ENCODE peak calls at places on chromosomes 1 and 21, in eight cellular contexts. One of them, this sample, is unnamed.

GRCh38 chr1:78070758-78071157 is 25.0 kb downstream of the GIPC2 start:
- DNase-seq in uterus: no peak
- DNase-seq in IMR-90: peak; percentile 94
- DNase-seq in ovary: no peak
- DNase-seq in esophagus squamous epithelium: no peak
- DNase-seq in heart left ventricle: no peak
- DNase-seq in stomach: no peak
- DNase-seq in body of pancreas: no peak
- DNase-seq in this sample: no peak

GRCh38 chr21:29305561-29305960 is 6.8 kb downstream of the BACH1 start:
- DNase-seq in body of pancreas: no peak
- DNase-seq in ovary: no peak
- DNase-seq in esophagus squamous epithelium: no peak
- DNase-seq in stomach: no peak
- DNase-seq in heart left ventricle: no peak
- DNase-seq in uterus: no peak
- DNase-seq in IMR-90: no peak
- DNase-seq in this sample: no peak

GRCh38 chr1:229886636-229887035 is 180.4 kb upstream of the GALNT2 start:
- DNase-seq in body of pancreas: no peak
- DNase-seq in esophagus squamous epithelium: no peak
- DNase-seq in IMR-90: no peak
- DNase-seq in heart left ventricle: no peak
- DNase-seq in uterus: no peak
- DNase-seq in ovary: no peak
- DNase-seq in stomach: no peak
- DNase-seq in this sample: no peak

GRCh38 chr1:205191127-205191577 is 20.4 kb downstream of the DSTYK start:
- DNase-seq in body of pancreas: peak; percentile 51
- DNase-seq in IMR-90: peak; percentile 34
- DNase-seq in uterus: no peak
- DNase-seq in ovary: no peak
- DNase-seq in heart left ventricle: no peak
- DNase-seq in stomach: no peak
- DNase-seq in esophagus squamous epithelium: no peak
- DNase-seq in this sample: no peak

GRCh38 chr1:153888518-153888917 is 34.3 kb downstream of the GATAD2B start:
- DNase-seq in IMR-90: peak; percentile 16
- DNase-seq in uterus: no peak
- DNase-seq in stomach: no peak
- DNase-seq in esophagus squamous epithelium: no peak
- DNase-seq in heart left ventricle: no peak
- DNase-seq in ovary: no peak
- DNase-seq in body of pancreas: no peak
- DNase-seq in this sample: no peak

GRCh38 chr21:29187939-29188338 is 57.5 kb downstream of the MAP3K7CL start:
- DNase-seq in stomach: no peak
- DNase-seq in body of pancreas: peak; percentile 47
- DNase-seq in esophagus squamous epithelium: no peak
- DNase-seq in ovary: peak; percentile 40
- DNase-seq in IMR-90: peak; percentile 96
- DNase-seq in heart left ventricle: no peak
- DNase-seq in uterus: peak; percentile 49
- DNase-seq in this sample: peak; percentile 69

GRCh38 chr1:960371-961131 is at the start of gene KLHL17:
- DNase-seq in esophagus squamous epithelium: no peak
- DNase-seq in stomach: peak; percentile 80
- DNase-seq in heart left ventricle: peak; percentile 89
- DNase-seq in body of pancreas: peak; percentile 71
- DNase-seq in IMR-90: peak; percentile 45
- DNase-seq in ovary: peak; percentile 57
- DNase-seq in uterus: peak; percentile 70
- DNase-seq in this sample: peak; percentile 46

GRCh38 chr1:209318302-209319056 is 265.0 kb upstream of the CAMK1G start:
- DNase-seq in heart left ventricle: no peak
- DNase-seq in esophagus squamous epithelium: no peak
- DNase-seq in uterus: no peak
- DNase-seq in stomach: no peak
- DNase-seq in IMR-90: peak; percentile 35
- DNase-seq in ovary: no peak
- DNase-seq in body of pancreas: no peak
- DNase-seq in this sample: no peak

GRCh38 chr1:206898089-206898908 is 1.1 kb downstream of the IL24 start:
- DNase-seq in stomach: no peak
- DNase-seq in body of pancreas: no peak
- DNase-seq in ovary: no peak
- DNase-seq in heart left ventricle: no peak
- DNase-seq in esophagus squamous epithelium: no peak
- DNase-seq in IMR-90: peak; percentile 71
- DNase-seq in uterus: no peak
- DNase-seq in this sample: peak; percentile 42

GRCh38 chr1:11245904-11246726 is 16.2 kb downstream of the MTOR start:
- DNase-seq in ovary: no peak
- DNase-seq in stomach: no peak
- DNase-seq in uterus: no peak
- DNase-seq in esophagus squamous epithelium: no peak
- DNase-seq in heart left ventricle: no peak
- DNase-seq in body of pancreas: no peak
- DNase-seq in IMR-90: no peak
- DNase-seq in this sample: no peak

GRCh38 chr1:19169642-19170041 is 40.4 kb downstream of the UBR4 start:
- DNase-seq in stomach: no peak
- DNase-seq in esophagus squamous epithelium: no peak
- DNase-seq in uterus: no peak
- DNase-seq in ovary: no peak
- DNase-seq in heart left ventricle: no peak
- DNase-seq in body of pancreas: no peak
- DNase-seq in IMR-90: peak; percentile 80
- DNase-seq in this sample: no peak

GRCh38 chr1:204506091-204506968 is 9.9 kb upstream of the MDM4 start:
- DNase-seq in body of pancreas: peak; percentile 80
- DNase-seq in uterus: peak; percentile 66
- DNase-seq in stomach: peak; percentile 70
- DNase-seq in esophagus squamous epithelium: no peak
- DNase-seq in ovary: peak; percentile 76
- DNase-seq in heart left ventricle: peak; percentile 69
- DNase-seq in IMR-90: peak; percentile 95
- DNase-seq in this sample: peak; percentile 91

GRCh38 chr1:203295796-203296195 is 9.5 kb upstream of the BTG2 start:
- DNase-seq in esophagus squamous epithelium: no peak
- DNase-seq in heart left ventricle: no peak
- DNase-seq in body of pancreas: no peak
- DNase-seq in ovary: no peak
- DNase-seq in uterus: no peak
- DNase-seq in stomach: no peak
- DNase-seq in IMR-90: no peak
- DNase-seq in this sample: no peak

GRCh38 chr1:159933347-159933746 is 8.0 kb upstream of the TAGLN2 start:
- DNase-seq in esophagus squamous epithelium: no peak
- DNase-seq in heart left ventricle: no peak
- DNase-seq in ovary: no peak
- DNase-seq in IMR-90: no peak
- DNase-seq in uterus: no peak
- DNase-seq in body of pancreas: no peak
- DNase-seq in stomach: no peak
- DNase-seq in this sample: no peak

GRCh38 chr1:71650126-71650525 is 569.3 kb upstream of the ZRANB2 start:
- DNase-seq in body of pancreas: no peak
- DNase-seq in heart left ventricle: no peak
- DNase-seq in ovary: no peak
- DNase-seq in IMR-90: peak; percentile 48
- DNase-seq in uterus: no peak
- DNase-seq in esophagus squamous epithelium: no peak
- DNase-seq in stomach: no peak
- DNase-seq in this sample: no peak

GRCh38 chr1:16117369-16117768 is 38.5 kb downstream of the EPHA2 start:
- DNase-seq in esophagus squamous epithelium: no peak
- DNase-seq in IMR-90: no peak
- DNase-seq in uterus: no peak
- DNase-seq in stomach: no peak
- DNase-seq in ovary: no peak
- DNase-seq in body of pancreas: no peak
- DNase-seq in heart left ventricle: no peak
- DNase-seq in this sample: no peak

GRCh38 chr1:116711061-116711582 is 43.1 kb upstream of the CD2 start:
- DNase-seq in heart left ventricle: no peak
- DNase-seq in esophagus squamous epithelium: no peak
- DNase-seq in ovary: no peak
- DNase-seq in stomach: no peak
- DNase-seq in uterus: no peak
- DNase-seq in body of pancreas: no peak
- DNase-seq in IMR-90: no peak
- DNase-seq in this sample: no peak

GRCh38 chr1:176816232-176816631 is 348.3 kb downstream of the ASTN1 start:
- DNase-seq in ovary: no peak
- DNase-seq in body of pancreas: no peak
- DNase-seq in heart left ventricle: no peak
- DNase-seq in uterus: no peak
- DNase-seq in IMR-90: no peak
- DNase-seq in stomach: no peak
- DNase-seq in esophagus squamous epithelium: no peak
- DNase-seq in this sample: no peak

GRCh38 chr1:10640079-10640578 is 156.3 kb downstream of the CASZ1 start:
- DNase-seq in IMR-90: no peak
- DNase-seq in stomach: peak; percentile 55
- DNase-seq in ovary: peak; percentile 32
- DNase-seq in body of pancreas: no peak
- DNase-seq in esophagus squamous epithelium: no peak
- DNase-seq in heart left ventricle: no peak
- DNase-seq in uterus: no peak
- DNase-seq in this sample: no peak

GRCh38 chr1:8166436-8166835 is 140.3 kb upstream of the ERRFI1 start:
- DNase-seq in stomach: no peak
- DNase-seq in esophagus squamous epithelium: no peak
- DNase-seq in uterus: no peak
- DNase-seq in IMR-90: no peak
- DNase-seq in ovary: no peak
- DNase-seq in heart left ventricle: no peak
- DNase-seq in body of pancreas: no peak
- DNase-seq in this sample: no peak

GRCh38 chr1:230109871-230110667 is 43.0 kb downstream of the GALNT2 start:
- DNase-seq in heart left ventricle: no peak
- DNase-seq in IMR-90: peak; percentile 43
- DNase-seq in uterus: no peak
- DNase-seq in stomach: peak; percentile 48
- DNase-seq in esophagus squamous epithelium: no peak
- DNase-seq in body of pancreas: no peak
- DNase-seq in ovary: no peak
- DNase-seq in this sample: no peak

GRCh38 chr1:168623003-168623828 is 46.8 kb downstream of the XCL1 start:
- DNase-seq in ovary: no peak
- DNase-seq in stomach: no peak
- DNase-seq in uterus: no peak
- DNase-seq in esophagus squamous epithelium: no peak
- DNase-seq in body of pancreas: no peak
- DNase-seq in IMR-90: peak; percentile 30
- DNase-seq in heart left ventricle: no peak
- DNase-seq in this sample: no peak

GRCh38 chr1:224358288-224358687 is 1.6 kb downstream of the CNIH4 start:
- DNase-seq in stomach: no peak
- DNase-seq in body of pancreas: no peak
- DNase-seq in heart left ventricle: no peak
- DNase-seq in uterus: no peak
- DNase-seq in ovary: no peak
- DNase-seq in esophagus squamous epithelium: no peak
- DNase-seq in IMR-90: no peak
- DNase-seq in this sample: no peak

GRCh38 chr1:86705633-86705985 is 1.2 kb downstream of the SH3GLB1 start:
- DNase-seq in body of pancreas: peak; percentile 20
- DNase-seq in uterus: no peak
- DNase-seq in stomach: no peak
- DNase-seq in ovary: no peak
- DNase-seq in IMR-90: no peak
- DNase-seq in heart left ventricle: no peak
- DNase-seq in esophagus squamous epithelium: no peak
- DNase-seq in this sample: peak; percentile 31

GRCh38 chr1:89627596-89627962 is 5.3 kb upstream of the LRRC8C start:
- DNase-seq in ovary: no peak
- DNase-seq in heart left ventricle: no peak
- DNase-seq in body of pancreas: no peak
- DNase-seq in IMR-90: no peak
- DNase-seq in stomach: no peak
- DNase-seq in uterus: no peak
- DNase-seq in esophagus squamous epithelium: no peak
- DNase-seq in this sample: no peak

GRCh38 chr1:15139654-15140350 is 13.7 kb upstream of the TMEM51 start:
- DNase-seq in stomach: peak; percentile 78
- DNase-seq in body of pancreas: peak; percentile 75
- DNase-seq in uterus: no peak
- DNase-seq in ovary: no peak
- DNase-seq in IMR-90: peak; percentile 6
- DNase-seq in heart left ventricle: no peak
- DNase-seq in esophagus squamous epithelium: no peak
- DNase-seq in this sample: no peak

GRCh38 chr1:178341218-178341956 is 155.4 kb downstream of the CLEC20A start:
- DNase-seq in ovary: no peak
- DNase-seq in esophagus squamous epithelium: no peak
- DNase-seq in heart left ventricle: no peak
- DNase-seq in stomach: peak; percentile 72
- DNase-seq in body of pancreas: peak; percentile 53
- DNase-seq in IMR-90: peak; percentile 80
- DNase-seq in uterus: peak; percentile 19
- DNase-seq in this sample: peak; percentile 61
- H3K4me3 ChIP-seq in ovary: peak overlapping the region; percentile 8
- H3K4me3 ChIP-seq in esophagus squamous epithelium: peak overlapping the region; percentile 11
- H3K4me3 ChIP-seq in heart left ventricle: peak overlapping the region; percentile 47
- H3K4me3 ChIP-seq in stomach: peak overlapping the region; percentile 16
- H3K4me3 ChIP-seq in body of pancreas: no peak overlapping the region
- H3K4me3 ChIP-seq in IMR-90: peak overlapping the region; percentile 45
- H3K4me3 ChIP-seq in uterus: no peak overlapping the region
- H3K4me3 ChIP-seq in this sample: no peak overlapping the region

GRCh38 chr1:93447481-93448291 is at the start of gene FNBP1L:
- DNase-seq in body of pancreas: peak; percentile 82
- DNase-seq in stomach: peak; percentile 81
- DNase-seq in uterus: peak; percentile 74
- DNase-seq in esophagus squamous epithelium: no peak
- DNase-seq in heart left ventricle: peak; percentile 87
- DNase-seq in ovary: peak; percentile 75
- DNase-seq in IMR-90: peak; percentile 52
- DNase-seq in this sample: peak; percentile 96
- TF ChIP-seq POLR2A in body of pancreas: peak; percentile 65
- TF ChIP-seq POLR2A in stomach: no peak
- TF ChIP-seq POLR2A in uterus: peak; percentile 70
- TF ChIP-seq POLR2A in esophagus squamous epithelium: no peak
- TF ChIP-seq POLR2A in heart left ventricle: no peak
- TF ChIP-seq POLR2A in ovary: peak; percentile 32
- TF ChIP-seq POLR2A in IMR-90: no peak
- TF ChIP-seq POLR2A in this sample: no peak

GRCh38 chr1:247118946-247119446 is 14.8 kb upstream of the ZNF669 start:
- DNase-seq in ovary: no peak
- DNase-seq in uterus: no peak
- DNase-seq in stomach: no peak
- DNase-seq in heart left ventricle: no peak
- DNase-seq in IMR-90: no peak
- DNase-seq in esophagus squamous epithelium: no peak
- DNase-seq in body of pancreas: no peak
- DNase-seq in this sample: no peak
- TF ChIP-seq CTCF in ovary: no peak
- TF ChIP-seq CTCF in uterus: no peak
- TF ChIP-seq CTCF in stomach: no peak
- TF ChIP-seq CTCF in heart left ventricle: no peak
- TF ChIP-seq CTCF in IMR-90: peak; percentile 25
- TF ChIP-seq CTCF in esophagus squamous epithelium: no peak
- TF ChIP-seq CTCF in body of pancreas: no peak
- TF ChIP-seq CTCF in this sample: no peak

GRCh38 chr1:164565356-164565755 is 6.4 kb downstream of the PBX1 start:
- DNase-seq in esophagus squamous epithelium: no peak
- DNase-seq in heart left ventricle: no peak
- DNase-seq in body of pancreas: no peak
- DNase-seq in stomach: no peak
- DNase-seq in ovary: no peak
- DNase-seq in IMR-90: no peak
- DNase-seq in uterus: no peak
- DNase-seq in this sample: no peak
- H3K4me3 ChIP-seq in esophagus squamous epithelium: no peak overlapping the region
- H3K4me3 ChIP-seq in heart left ventricle: no peak overlapping the region
- H3K4me3 ChIP-seq in body of pancreas: no peak overlapping the region
- H3K4me3 ChIP-seq in stomach: peak overlapping the region; percentile 89
- H3K4me3 ChIP-seq in ovary: peak overlapping the region; percentile 71
- H3K4me3 ChIP-seq in IMR-90: peak overlapping the region; percentile 18
- H3K4me3 ChIP-seq in uterus: peak overlapping the region; percentile 88
- H3K4me3 ChIP-seq in this sample: no peak overlapping the region